ENCODE peak calls at places on chromosomes 11 and 22, in five cellular contexts. K is CD8-positive, alpha-beta T cell; X is body of pancreas; V is stomach; O is cardiac muscle cell. H is an unnamed sample.

GRCh38 chr11:33622806-33623205 is 77.8 kb downstream of the C11orf91 start:
- DNase-seq in K (no peak), X (no peak), V (no peak), O (no peak), H (no peak)

GRCh38 chr11:88246680-88247079 is 71.4 kb upstream of the RAB38 start:
- DNase-seq in K (no peak), X (no peak), V (no peak), O (peak), H (peak)

GRCh38 chr22:28435960-28436359 is 243.7 kb downstream of the TTC28 start:
- DNase-seq in K (no peak), X (no peak), V (no peak), O (no peak), H (no peak)

GRCh38 chr22:20566420-20567260 is 59.2 kb downstream of the MED15 start:
- DNase-seq in K (peak), X (peak), V (peak), O (peak), H (peak)

GRCh38 chr11:118618115-118618990 is 10.9 kb downstream of the PHLDB1 start:
- DNase-seq in K (no peak), X (no peak), V (peak), O (peak), H (peak)

GRCh38 chr11:29629281-29629680 is 387.5 kb downstream of the KCNA4 start:
- DNase-seq in K (no peak), X (no peak), V (no peak), O (peak), H (no peak)

GRCh38 chr11:104609297-104609696 is 289.0 kb downstream of the CASP12 start:
- DNase-seq in K (peak), X (peak), V (no peak), O (peak), H (peak)

GRCh38 chr11:32172771-32173170 is 81.9 kb downstream of the RCN1 start:
- DNase-seq in K (no peak), X (peak), V (peak), O (peak), H (peak)

GRCh38 chr22:26835929-26836528 is 178.6 kb downstream of the MIAT start:
- DNase-seq in K (peak), X (peak), V (peak), O (peak), H (peak)

GRCh38 chr11:33701302-33701701 is 676 bp upstream of the C11orf91 start:
- DNase-seq in K (no peak), X (no peak), V (no peak), O (peak), H (peak)

GRCh38 chr11:132228756-132229325 is 858.4 kb downstream of the NTM start:
- DNase-seq in K (no peak), X (no peak), V (no peak), O (no peak), H (peak)

GRCh38 chr22:25795437-25795836 is 53.4 kb downstream of the MYO18B start:
- DNase-seq in K (no peak), X (no peak), V (no peak), O (no peak), H (no peak)

GRCh38 chr11:96154802-96155520 is 188.0 kb downstream of the MAML2 start:
- DNase-seq in K (no peak), X (no peak), V (no peak), O (peak), H (peak)

GRCh38 chr22:22973336-22973735 is 85.7 kb downstream of the IGLL5 start:
- DNase-seq in K (no peak), X (no peak), V (no peak), O (no peak), H (no peak)

GRCh38 chr22:16601437-16602223 is 9.0 kb upstream of the CCT8L2 start:
- DNase-seq in K (peak), X (peak), V (no peak), O (no peak), H (peak)

GRCh38 chr11:35525501-35526175 is at the start of gene PAMR1:
- DNase-seq in K (no peak), X (peak), V (peak), O (peak), H (peak)

GRCh38 chr11:71563401-71563800 is 2.0 kb upstream of the KRTAP5-10 start:
- DNase-seq in K (no peak), X (peak), V (no peak), O (peak), H (peak)

GRCh38 chr11:69560141-69560790 is 78.8 kb downstream of the LINC01488 start:
- DNase-seq in K (no peak), X (no peak), V (no peak), O (no peak), H (no peak)

GRCh38 chr11:65787649-65788622 is 1.1 kb downstream of the OVOL1 start:
- DNase-seq in K (no peak), X (peak), V (peak), O (no peak), H (no peak)

GRCh38 chr11:66331542-66332370 is 4.5 kb downstream of the RIN1 start:
- DNase-seq in K (no peak), X (no peak), V (no peak), O (no peak), H (no peak)

GRCh38 chr11:35404397-35404775 is 15.0 kb downstream of the SLC1A2 start:
- DNase-seq in K (no peak), X (peak), V (peak), O (peak), H (peak)

GRCh38 chr11:72962084-72962483 is 147.9 kb downstream of the ATG16L2 start:
- DNase-seq in K (no peak), X (no peak), V (no peak), O (peak), H (peak)

GRCh38 chr22:37815593-37815992 is 7.6 kb upstream of the GALR3 start:
- DNase-seq in K (no peak), X (no peak), V (no peak), O (no peak), H (no peak)

GRCh38 chr22:27075028-27075678 is 417.8 kb downstream of the MIAT start:
- DNase-seq in K (no peak), X (no peak), V (no peak), O (no peak), H (no peak)

GRCh38 chr11:63590024-63590788 is 24.0 kb downstream of the PLAAT3 start:
- DNase-seq in K (no peak), X (no peak), V (no peak), O (no peak), H (no peak)

GRCh38 chr11:32952421-32952820 is 59.8 kb downstream of the QSER1 start:
- DNase-seq in K (no peak), X (no peak), V (no peak), O (no peak), H (no peak)

GRCh38 chr22:41435560-41435959 is 11.0 kb downstream of the TOB2 start:
- DNase-seq in K (no peak), X (no peak), V (no peak), O (no peak), H (no peak)

GRCh38 chr11:124113890-124114289 is 1.4 kb upstream of the VWA5A start:
- DNase-seq in K (no peak), X (no peak), V (no peak), O (peak), H (peak)

GRCh38 chr11:2510626-2511402 is 66.0 kb downstream of the KCNQ1 start:
- DNase-seq in K (peak), X (no peak), V (peak), O (no peak), H (peak)

GRCh38 chr11:119218141-119218878 is 12.2 kb downstream of the CBL start:
- DNase-seq in K (no peak), X (no peak), V (no peak), O (peak), H (peak)

GRCh38 chr11:95716266-95716665 is 73.3 kb downstream of the FAM76B start:
- DNase-seq in K (no peak), X (no peak), V (no peak), O (peak), H (no peak)

GRCh38 chr11:117625237-117625636 is 171.8 kb downstream of the DSCAML1 start:
- DNase-seq in K (no peak), X (no peak), V (no peak), O (no peak), H (no peak)

GRCh38 chr22:36252754-36253522 is at the start of gene APOL1:
- DNase-seq in K (peak), X (no peak), V (peak), O (no peak), H (no peak)
- H3K4me3 ChIP-seq in K (peak), X (no peak), V (peak), O (no peak), H (peak)

GRCh38 chr22:24485608-24486007 is 9.5 kb upstream of the UPB1 start:
- DNase-seq in K (peak), X (no peak), V (no peak), O (no peak), H (no peak)
- TF ChIP-seq CTCF in K (peak), X (no peak), V (no peak), O (no peak), H (peak)

DNA sequence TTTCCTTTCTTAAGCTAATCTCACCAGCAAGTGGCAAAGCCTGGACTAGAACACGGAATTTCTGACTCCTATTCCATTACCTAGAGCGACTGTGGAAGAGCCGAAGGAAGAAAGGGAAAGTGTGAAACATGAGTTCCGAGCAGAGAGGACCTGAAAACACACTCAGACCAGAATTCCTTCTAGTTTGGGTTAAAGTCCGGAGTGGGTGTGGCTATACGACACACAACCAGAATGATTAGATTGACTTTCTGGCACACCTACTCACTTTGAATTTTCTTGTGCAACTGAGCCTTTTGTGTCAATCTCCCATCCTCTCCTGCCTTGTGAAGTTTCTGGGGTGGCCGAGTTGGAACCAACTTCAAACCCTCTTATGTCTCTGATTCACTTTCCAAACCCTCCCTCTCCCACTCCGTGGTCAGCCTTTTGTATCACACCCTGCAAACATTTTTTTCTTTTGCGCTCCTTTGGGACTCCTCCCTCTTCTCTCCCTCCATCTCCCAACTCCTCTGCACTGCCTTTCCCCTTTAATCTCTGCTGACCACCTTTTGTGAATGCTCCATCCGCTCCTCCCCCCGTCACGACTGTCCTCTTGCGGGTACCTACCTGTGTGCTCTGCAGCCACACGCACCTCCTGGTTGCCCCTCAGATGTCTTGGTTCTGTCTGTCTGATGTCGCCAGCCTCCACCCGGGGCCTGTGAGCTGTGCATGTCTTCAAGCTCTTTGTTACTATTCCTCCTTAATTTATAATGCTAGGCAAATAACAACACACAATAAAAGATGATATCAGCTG is 86.3 kb upstream of the BLID start:
- DNase-seq in K (no peak), X (peak), V (no peak), O (peak), H (peak)
- H3K4me3 ChIP-seq in K (no peak), X (no peak), V (peak), O (no peak), H (peak)

GRCh38 chr11:18612394-18612793 is 12.8 kb downstream of the MISFA start:
- DNase-seq in K (no peak), X (no peak), V (no peak), O (no peak), H (no peak)

GRCh38 chr11:18611196-18611595 is 11.6 kb downstream of the MISFA start:
- DNase-seq in K (no peak), X (no peak), V (no peak), O (peak), H (no peak)

DNA sequence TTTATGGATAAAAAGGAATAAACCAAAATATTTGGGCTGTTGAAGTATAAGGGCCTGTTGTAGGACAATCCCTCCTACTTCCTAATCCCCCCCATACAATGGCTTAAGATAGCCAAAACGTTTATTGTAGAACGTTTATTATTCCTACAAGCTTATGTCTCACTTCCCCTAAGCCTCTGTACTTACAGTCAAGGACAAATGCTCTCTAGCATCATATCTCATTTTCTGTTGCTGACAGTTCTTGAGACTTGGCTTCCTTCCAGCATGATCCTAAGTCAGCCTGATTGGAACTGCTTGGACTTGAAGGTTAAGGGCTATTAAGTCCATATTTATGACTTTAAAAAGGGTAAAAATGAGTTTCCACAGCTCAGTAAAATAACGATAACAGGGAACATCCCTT is 8.8 kb downstream of the MISFA start:
- DNase-seq in K (no peak), X (no peak), V (no peak), O (peak), H (no peak)
- TF ChIP-seq CTCF in K (no peak), X (no peak), V (no peak), O (no peak), H (no peak)

GRCh38 chr11:416757-417621 is 2.2 kb upstream of the SIGIRR start:
- DNase-seq in K (peak), X (peak), V (peak), O (peak), H (peak)

GRCh38 chr11:416051-416756 is 1.4 kb upstream of the SIGIRR start:
- DNase-seq in K (no peak), X (peak), V (no peak), O (no peak), H (no peak)

GRCh38 chr11:418343-419247 is 3.8 kb upstream of the SIGIRR start:
- DNase-seq in K (peak), X (peak), V (no peak), O (no peak), H (no peak)

GRCh38 chr11:419248-420005 is 4.6 kb upstream of the SIGIRR start:
- DNase-seq in K (no peak), X (peak), V (no peak), O (no peak), H (no peak)

DNA sequence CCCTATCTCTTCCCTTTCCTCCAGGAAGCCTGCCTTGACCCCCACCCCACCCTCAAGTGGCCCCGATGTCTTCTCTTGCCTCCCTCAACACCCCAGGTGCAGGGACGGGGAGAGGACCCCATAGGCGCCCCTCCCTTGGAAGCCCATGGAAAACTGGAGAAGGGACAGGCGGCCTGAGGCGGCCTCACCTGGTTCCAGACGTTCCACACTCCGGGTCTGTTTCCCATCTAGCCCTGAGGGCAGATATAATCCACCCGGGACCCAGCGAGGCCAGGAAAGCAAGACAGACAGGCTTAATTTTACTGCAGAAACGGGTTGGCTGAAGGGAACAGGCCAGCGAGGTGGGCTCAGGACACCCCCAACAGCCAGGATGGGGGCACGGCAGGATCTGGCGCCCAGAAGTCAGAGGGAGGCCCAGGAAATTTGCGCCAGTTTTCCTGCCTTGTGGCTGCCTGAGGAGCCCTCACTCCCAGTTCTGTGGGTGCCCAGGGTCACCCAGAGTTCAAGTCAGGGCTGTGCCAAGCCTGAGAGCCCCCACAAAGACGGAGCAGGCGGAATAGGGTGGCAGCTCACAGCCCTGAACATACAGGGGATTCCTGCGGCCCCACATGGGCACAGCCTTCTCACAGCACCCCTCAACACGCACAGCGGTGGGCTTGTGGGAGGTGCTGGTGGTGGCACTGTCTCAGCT is 3.0 kb upstream of the SIGIRR start:
- DNase-seq in K (no peak), X (peak), V (no peak), O (no peak), H (no peak)
- H3K4me3 ChIP-seq in K (no peak), X (no peak), V (peak), O (no peak), H (no peak)

GRCh38 chr11:94518300-94518699 is 6.0 kb downstream of the C11orf97 start:
- DNase-seq in K (no peak), X (no peak), V (no peak), O (no peak), H (no peak)

GRCh38 chr11:94515398-94515797 is 3.1 kb downstream of the C11orf97 start:
- DNase-seq in K (no peak), X (no peak), V (no peak), O (no peak), H (no peak)

GRCh38 chr11:94516725-94517124 is 4.5 kb downstream of the C11orf97 start:
- DNase-seq in K (no peak), X (no peak), V (no peak), O (no peak), H (no peak)

GRCh38 chr11:94521684-94522083 is 9.4 kb downstream of the C11orf97 start:
- DNase-seq in K (no peak), X (no peak), V (no peak), O (peak), H (peak)

GRCh38 chr11:94519478-94520084 is 7.3 kb downstream of the C11orf97 start:
- DNase-seq in K (peak), X (peak), V (no peak), O (peak), H (no peak)
- TF ChIP-seq CTCF in K (peak), X (peak), V (no peak), O (peak), H (peak)

GRCh38 chr11:64642418-64642735 is 51.4 kb downstream of the SLC22A12 start:
- DNase-seq in K (no peak), X (no peak), V (no peak), O (no peak), H (no peak)

GRCh38 chr11:64644348-64645242 is 53.6 kb downstream of the SLC22A12 start:
- DNase-seq in K (no peak), X (no peak), V (no peak), O (peak), H (no peak)

GRCh38 chr11:64643258-64643881 is 52.4 kb downstream of the SLC22A12 start:
- DNase-seq in K (no peak), X (peak), V (no peak), O (peak), H (no peak)

GRCh38 chr11:64642876-64643257 is 51.8 kb downstream of the SLC22A12 start:
- DNase-seq in K (no peak), X (no peak), V (no peak), O (no peak), H (no peak)

DNA sequence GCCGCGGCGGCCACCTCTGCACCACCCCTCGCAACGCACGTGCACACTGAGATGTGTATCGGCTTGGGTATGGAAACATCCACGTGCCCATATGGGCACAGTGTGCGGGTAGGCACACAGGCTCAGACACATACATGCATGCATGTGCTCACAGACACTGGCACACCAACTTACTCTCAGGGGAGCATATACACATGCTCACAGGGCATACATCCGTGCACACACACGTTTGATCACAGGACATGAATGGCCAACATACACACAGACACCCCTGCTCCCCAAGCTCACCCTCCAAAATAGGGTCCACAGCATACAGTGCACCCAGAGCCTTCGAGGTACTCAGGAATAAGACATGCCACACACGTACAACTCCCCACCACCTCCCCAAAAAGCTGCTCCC is 52.9 kb downstream of the SLC22A12 start:
- DNase-seq in K (no peak), X (no peak), V (no peak), O (no peak), H (no peak)
- H3K4me3 ChIP-seq in K (no peak), X (no peak), V (peak), O (peak), H (no peak)

DNA sequence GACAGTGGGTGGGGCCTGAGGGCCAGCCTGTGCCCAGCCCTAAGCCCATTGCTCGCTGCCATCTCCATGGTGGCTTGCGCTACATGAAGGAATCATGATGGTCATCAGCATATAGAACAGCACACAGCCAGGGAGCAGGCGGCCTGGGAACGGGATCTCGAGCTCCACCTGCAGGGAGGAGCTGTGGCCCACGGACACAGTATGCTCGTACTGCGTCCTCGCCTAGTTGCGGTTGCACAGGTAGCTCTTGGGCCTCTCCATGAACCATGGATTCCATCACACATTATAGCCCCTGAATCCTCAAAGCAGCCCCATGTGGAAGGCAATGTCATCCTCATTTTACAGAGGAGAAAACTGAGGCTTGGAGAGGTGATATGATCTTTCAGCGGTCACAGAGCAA is 15.1 kb downstream of the SEC14L4 start:
- DNase-seq in K (no peak), X (peak), V (no peak), O (no peak), H (peak)
- TF ChIP-seq CTCF in K (no peak), X (peak), V (no peak), O (peak), H (no peak)

H was measured in foreskin fibroblast.